ENCODE peak calls at places on chromosomes 6 and 20, in six cellular contexts. C is AG09319, N is ovary, P is progenitor cell of endocrine pancreas, V is cardiac fibroblast, F is GM06990. Z is an unnamed sample.
A peak's percentile ranks its signal among the peaks of the same experiment; 100 is the strongest.

GRCh38 chr6:1614767-1615650 is 5.3 kb downstream of the FOXC1 start:
- DNase-seq in C (no peak), N (no peak), P (no peak), V (no peak), F (no peak), Z (no peak)

GRCh38 chr6:131954099-131954774 is 3.1 kb upstream of the CCN2 start:
- DNase-seq in C (no peak), N (no peak), P (no peak), V (peak; percentile 73), F (no peak), Z (no peak)

GRCh38 chr20:47765715-47766594 is 19.3 kb downstream of the SULF2 start:
- DNase-seq in C (no peak), N (no peak), P (no peak), V (peak; percentile 32), F (no peak), Z (no peak)

GRCh38 chr6:105402090-105402980 is 547 bp downstream of the PREP start:
- DNase-seq in C (no peak), N (no peak), P (no peak), V (peak; percentile 57), F (no peak), Z (peak; percentile 62)

GRCh38 chr6:117495873-117496272 is 13.4 kb downstream of the DCBLD1 start:
- DNase-seq in C (no peak), N (no peak), P (no peak), V (no peak), F (no peak), Z (no peak)

GRCh38 chr20:37911838-37912273 is 8.9 kb downstream of the VSTM2L start:
- DNase-seq in C (peak; percentile 15), N (no peak), P (no peak), V (peak; percentile 61), F (peak; percentile 44), Z (no peak)

GRCh38 chr6:146260886-146261285 is 232.0 kb downstream of the GRM1 start:
- DNase-seq in C (no peak), N (no peak), P (no peak), V (no peak), F (no peak), Z (no peak)

GRCh38 chr6:36631326-36632046 is 37.3 kb downstream of the SRSF3 start:
- DNase-seq in C (no peak), N (no peak), P (no peak), V (no peak), F (no peak), Z (peak; percentile 72)

GRCh38 chr6:169774347-169774746 is 22.9 kb downstream of the ERMARD start:
- DNase-seq in C (no peak), N (no peak), P (no peak), V (no peak), F (no peak), Z (no peak)

GRCh38 chr6:153002613-153003293 is at the start of gene MTRF1L:
- DNase-seq in C (peak; percentile 92), N (peak; percentile 93), P (peak; percentile 82), V (peak; percentile 98), F (peak; percentile 90), Z (peak; percentile 97)

GRCh38 chr6:152110878-152111820 is 303.7 kb downstream of the ESR1 start:
- DNase-seq in C (no peak), N (no peak), P (no peak), V (peak; percentile 59), F (no peak), Z (no peak)

GRCh38 chr6:158688860-158689259 is 39.0 kb downstream of the SYTL3 start:
- DNase-seq in C (no peak), N (no peak), P (no peak), V (no peak), F (no peak), Z (no peak)

GRCh38 chr6:1821188-1822183 is 211.8 kb downstream of the FOXC1 start:
- DNase-seq in C (peak; percentile 70), N (no peak), P (no peak), V (peak; percentile 62), F (peak; percentile 47), Z (no peak)

GRCh38 chr20:3121271-3121911 is 36.9 kb upstream of the AVP start:
- DNase-seq in C (no peak), N (no peak), P (no peak), V (no peak), F (no peak), Z (no peak)

GRCh38 chr6:12748815-12749521 is 32.4 kb downstream of the PHACTR1 start:
- DNase-seq in C (no peak), N (no peak), P (peak; percentile 12), V (peak; percentile 1), F (no peak), Z (peak; percentile 65)

GRCh38 chr20:34215711-34216381 is 25.4 kb upstream of the ASIP start:
- DNase-seq in C (peak; percentile 4), N (peak; percentile 79), P (peak; percentile 82), V (peak; percentile 63), F (peak; percentile 30), Z (peak; percentile 95)

GRCh38 chr6:136696783-136697364 is 95.4 kb downstream of the MAP3K5 start:
- DNase-seq in C (no peak), N (no peak), P (no peak), V (no peak), F (no peak), Z (no peak)

GRCh38 chr6:169795196-169795595 is 43.8 kb downstream of the ERMARD start:
- DNase-seq in C (no peak), N (no peak), P (no peak), V (no peak), F (no peak), Z (no peak)

GRCh38 chr20:6560978-6561377 is 206.5 kb upstream of the BMP2 start:
- DNase-seq in C (no peak), N (no peak), P (no peak), V (no peak), F (no peak), Z (no peak)

GRCh38 chr6:11950109-11950508 is 62.0 kb upstream of the HIVEP1 start:
- DNase-seq in C (no peak), N (no peak), P (no peak), V (no peak), F (no peak), Z (no peak)

GRCh38 chr6:36804549-36804948 is 34.7 kb downstream of the CPNE5 start:
- DNase-seq in C (no peak), N (no peak), P (no peak), V (no peak), F (no peak), Z (no peak)

GRCh38 chr6:28544211-28544610 is 18.5 kb downstream of the GPX5 start:
- DNase-seq in C (no peak), N (no peak), P (no peak), V (no peak), F (no peak), Z (no peak)

GRCh38 chr6:112030965-112031660 is 22.8 kb upstream of the CCN6 start:
- DNase-seq in C (no peak), N (no peak), P (no peak), V (no peak), F (no peak), Z (no peak)
- TF ChIP-seq CTCF in C (no peak), N (no peak), P (no peak), V (no peak), F (no peak), Z (no peak)

GRCh38 chr6:57172136-57173055 is at the start of gene BAG2:
- DNase-seq in C (peak; percentile 75), N (peak; percentile 94), P (peak; percentile 77), V (peak; percentile 92), F (peak; percentile 96), Z (peak; percentile 92)
- TF ChIP-seq CTCF in C (no peak), N (no peak), P (peak; percentile 27), V (peak; percentile 5), F (peak; percentile 4), Z (peak; percentile 20)

DNA sequence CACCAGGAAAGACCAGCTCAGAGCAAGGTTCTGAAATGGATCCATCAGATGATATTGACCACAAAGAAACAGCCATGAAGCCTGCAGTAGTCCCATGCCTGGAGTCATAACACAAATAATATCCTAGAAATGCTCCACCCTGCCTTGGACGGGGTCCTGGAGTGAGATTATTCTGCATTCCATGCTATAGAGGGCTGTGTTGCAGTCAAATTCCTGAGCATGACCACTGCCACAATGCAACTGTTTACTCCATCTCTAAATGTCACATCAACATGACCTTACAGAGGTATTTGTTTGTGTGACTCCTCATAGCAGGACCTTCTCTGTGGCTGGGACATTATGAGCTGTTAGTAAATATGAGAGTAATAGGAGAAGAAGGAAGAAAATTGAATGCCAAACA is 257.5 kb upstream of the TCF21 start:
- DNase-seq in C (no peak), N (no peak), P (no peak), V (peak; percentile 75), F (no peak), Z (no peak)
- TF ChIP-seq CTCF in C (peak; percentile 34), N (no peak), P (no peak), V (peak; percentile 24), F (no peak), Z (no peak)

GRCh38 chr6:30219244-30219643 is 6.0 kb upstream of the TRIM26 start:
- DNase-seq in C (no peak), N (no peak), P (no peak), V (peak; percentile 68), F (no peak), Z (no peak)
- TF ChIP-seq CTCF in C (peak; percentile 92), N (peak; percentile 11), P (peak; percentile 82), V (peak; percentile 93), F (peak; percentile 91), Z (peak; percentile 82)

DNA sequence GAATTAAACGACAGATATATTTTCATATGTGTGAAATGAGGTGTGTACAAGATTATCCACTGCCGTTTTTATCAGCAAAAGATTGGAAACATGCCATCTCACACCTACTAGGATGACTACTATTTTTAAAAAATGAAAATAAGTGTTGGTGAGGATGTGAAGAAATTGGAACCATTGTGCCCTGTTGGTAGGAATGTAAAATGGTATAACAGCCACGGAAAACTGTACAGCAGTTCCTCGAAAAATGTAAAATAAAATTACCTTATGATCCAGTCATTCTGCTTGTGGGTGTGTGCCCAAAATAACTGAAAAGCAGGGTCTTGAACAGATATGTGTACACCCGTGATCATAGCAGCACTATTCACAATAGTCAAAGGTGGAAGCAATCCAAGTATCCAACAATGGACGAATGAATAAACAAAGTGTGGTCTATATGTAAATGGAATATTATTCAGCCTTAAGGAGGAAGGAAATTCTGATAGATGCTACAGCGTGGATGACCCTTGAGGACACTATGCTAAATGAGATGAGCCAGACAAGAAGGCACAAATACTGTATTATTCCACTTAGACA is 27.0 kb upstream of the CCN5 start:
- DNase-seq in C (no peak), N (no peak), P (no peak), V (no peak), F (no peak), Z (no peak)
- TF ChIP-seq CTCF in C (no peak), N (no peak), P (no peak), V (no peak), F (no peak), Z (no peak)

DNA sequence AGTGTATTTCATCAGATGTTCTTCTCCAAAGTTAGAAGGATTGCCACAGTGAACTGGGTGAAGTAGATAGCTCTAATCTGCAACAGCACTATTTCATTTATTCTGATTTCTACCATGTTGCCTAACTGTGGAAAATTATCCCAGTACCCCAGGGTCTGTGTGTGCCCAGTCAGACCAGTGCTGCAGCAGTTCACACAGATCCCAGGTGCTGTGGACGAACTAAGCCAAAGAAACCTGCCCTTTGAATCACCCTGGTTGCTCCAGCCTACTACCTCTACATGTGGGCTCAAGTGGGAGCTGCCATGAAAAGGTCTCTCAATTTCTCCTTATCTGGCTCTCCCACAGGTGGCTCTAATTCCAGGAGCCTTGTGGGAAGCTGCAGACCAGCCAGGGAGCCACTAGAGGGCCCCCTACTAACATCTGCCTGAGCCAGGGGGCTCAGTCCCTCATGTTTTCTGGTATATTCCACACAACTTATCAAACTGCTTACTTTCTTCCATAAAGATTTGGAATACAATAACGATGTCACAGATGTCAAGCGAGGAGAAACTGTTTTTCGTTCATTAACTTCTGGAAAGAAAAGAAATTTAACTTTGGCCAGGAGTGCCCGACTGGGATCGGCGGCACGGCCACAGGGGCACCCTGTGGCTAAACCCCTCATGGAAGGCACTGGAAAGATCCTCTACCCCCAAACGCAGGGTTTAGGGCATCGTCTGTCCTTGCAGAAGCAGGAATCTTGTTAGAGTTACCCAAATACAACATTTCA is 31.6 kb upstream of the LY86 start:
- DNase-seq in C (no peak), N (no peak), P (peak; percentile 29), V (peak; percentile 39), F (no peak), Z (no peak)
- TF ChIP-seq CTCF in C (peak; percentile 47), N (no peak), P (peak; percentile 86), V (peak; percentile 69), F (peak; percentile 91), Z (peak; percentile 83)